ENCODE peak calls at places on chromosomes 3 and 15, in six cellular contexts. P is GM12878, H is H1, E is HepG2, V is GM12891, S is K562. B is an unnamed sample.
A peak's percentile ranks its signal among the peaks of the same experiment; 100 is the strongest.

GRCh38 chr3:177424541-177424940 is 227.3 kb upstream of the TBL1XR1 start:
- DNase-seq in P (no peak), H (no peak), E (no peak), V (no peak), S (no peak), B (no peak)

GRCh38 chr3:197006446-197006845 is 23.2 kb downstream of the MELTF start:
- DNase-seq in P (no peak), H (no peak), E (no peak), V (no peak), S (no peak), B (no peak)

GRCh38 chr3:79086514-79086913 is 681.3 kb downstream of the ROBO1 start:
- DNase-seq in P (no peak), H (peak; percentile 5), E (peak; percentile 53), V (peak; percentile 2), S (peak; percentile 9), B (no peak)

GRCh38 chr3:76410762-76411281 is 625.5 kb upstream of the ZNF717 start:
- DNase-seq in P (no peak), H (no peak), E (no peak), V (no peak), S (no peak), B (no peak)

GRCh38 chr3:17149076-17149475 is 264.3 kb downstream of the PLCL2 start:
- DNase-seq in P (no peak), H (no peak), E (no peak), V (no peak), S (no peak), B (no peak)

GRCh38 chr3:15331606-15332404 is 581 bp downstream of the SH3BP5 start:
- DNase-seq in P (no peak), H (no peak), E (no peak), V (peak; percentile 29), S (no peak), B (peak; percentile 28)

GRCh38 chr3:52402101-52402521 is 42.8 kb downstream of the SEMA3G start:
- DNase-seq in P (no peak), H (no peak), E (no peak), V (no peak), S (no peak), B (no peak)

GRCh38 chr3:160981217-160981938 is 123.8 kb downstream of the B3GALNT1 start:
- DNase-seq in P (peak; percentile 31), H (no peak), E (no peak), V (no peak), S (no peak), B (no peak)

GRCh38 chr15:51313644-51314280 is 24.6 kb downstream of the CYP19A1 start:
- DNase-seq in P (no peak), H (no peak), E (peak; percentile 89), V (no peak), S (no peak), B (no peak)

GRCh38 chr3:12838179-12838965 is 3.0 kb downstream of the RPL32 start:
- DNase-seq in P (no peak), H (no peak), E (no peak), V (no peak), S (no peak), B (no peak)

GRCh38 chr3:37863949-37864822 is 2.5 kb downstream of the CTDSPL start:
- DNase-seq in P (no peak), H (no peak), E (peak; percentile 61), V (no peak), S (no peak), B (no peak)

GRCh38 chr15:69092159-69092558 is 68.3 kb upstream of the GLCE start:
- DNase-seq in P (no peak), H (no peak), E (peak; percentile 18), V (no peak), S (no peak), B (no peak)

GRCh38 chr3:140715035-140715434 is 37.2 kb downstream of the TRIM42 start:
- DNase-seq in P (no peak), H (no peak), E (no peak), V (no peak), S (no peak), B (no peak)
- TF ChIP-seq TAF1 in P (no peak), H (no peak), E (no peak), V (no peak), S (no peak), B (no peak)

GRCh38 chr3:127428344-127429001 is 140.6 kb upstream of the PRR20G start:
- DNase-seq in P (no peak), H (no peak), E (no peak), V (no peak), S (no peak), B (no peak)
- TF ChIP-seq POLR2A in P (no peak), H (no peak), E (no peak), V (no peak), S (no peak), B (no peak)

DNA sequence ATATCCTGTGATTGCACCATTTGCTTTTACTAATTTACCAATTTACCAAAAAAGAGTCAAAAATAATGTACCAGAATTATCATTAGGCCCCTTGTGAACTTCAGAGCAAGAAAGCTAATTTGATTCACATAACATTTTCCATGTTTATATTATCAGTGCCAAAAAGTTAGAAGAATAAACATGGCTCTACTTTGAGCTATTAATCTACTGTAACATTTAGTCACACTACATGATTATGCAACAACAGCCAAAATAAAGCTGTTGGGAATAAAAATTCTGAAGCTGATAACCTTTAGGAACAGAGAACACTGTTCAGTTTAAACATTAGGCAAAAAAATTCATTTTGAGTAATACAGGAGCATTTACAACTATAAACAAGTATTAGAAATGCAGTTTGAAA is 63.6 kb downstream of the PROS1 start:
- DNase-seq in P (no peak), H (no peak), E (no peak), V (no peak), S (no peak), B (no peak)
- TF ChIP-seq POLR2AphosphoS5 in P (no peak), H (no peak), E (no peak), V (no peak), S (no peak), B (no peak)

GRCh38 chr15:76996526-76997401 is 1.8 kb downstream of the PSTPIP1 start:
- DNase-seq in P (no peak), H (no peak), E (no peak), V (no peak), S (no peak), B (no peak)
- TF ChIP-seq TAF1 in P (no peak), H (no peak), E (no peak), V (no peak), S (no peak), B (no peak)

DNA sequence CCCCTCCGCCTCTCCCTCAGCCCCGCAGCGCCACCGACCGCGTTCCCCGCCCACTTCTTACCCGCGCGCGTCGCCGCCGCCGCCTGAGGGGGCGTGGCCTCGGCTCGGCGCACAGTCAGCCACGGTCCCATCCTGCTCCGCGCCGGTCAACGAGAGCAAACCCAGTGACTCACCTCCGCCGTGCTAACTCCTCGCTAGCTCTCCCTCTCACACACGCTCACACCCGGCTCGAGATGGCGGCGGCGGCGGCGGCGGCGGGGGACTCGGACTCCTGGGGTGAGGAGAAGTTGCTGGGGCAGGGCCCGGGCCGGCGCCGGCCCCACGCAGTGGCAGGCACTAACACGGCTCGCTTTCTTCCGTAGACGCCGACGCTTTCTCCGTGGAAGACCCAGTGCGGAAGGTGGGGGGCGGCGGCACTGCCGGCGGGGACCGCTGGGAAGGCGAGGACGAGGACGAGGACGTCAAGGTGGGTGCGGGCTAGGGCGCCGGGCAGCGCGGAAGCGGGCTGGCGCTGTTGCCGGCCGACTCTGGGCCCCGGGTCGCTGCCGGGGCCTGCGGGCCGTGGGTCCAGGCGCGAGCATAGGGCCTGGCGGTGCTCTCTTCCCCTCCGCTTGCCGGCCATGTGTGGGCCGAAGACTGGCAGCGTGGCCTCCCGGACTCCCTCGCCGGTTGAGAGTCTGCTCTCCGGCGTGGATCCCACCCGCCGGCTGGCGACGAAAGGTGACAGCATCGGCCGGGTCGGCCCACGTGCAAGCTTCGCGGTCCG is at the start of gene EIF3J:
- DNase-seq in P (peak; percentile 82), H (no peak), E (peak; percentile 91), V (peak; percentile 85), S (peak; percentile 96), B (peak; percentile 87)
- TF ChIP-seq POLR2A in P (peak; percentile 95), H (peak; percentile 74), E (no peak), V (peak; percentile 77), S (peak; percentile 97), B (peak; percentile 94)